ENCODE peak calls at places on chromosomes 3 and 15, in six cellular contexts. I is sigmoid colon, T is ovary, V is A549, C is breast epithelium, X is HCT116. W is an unnamed sample.

GRCh38 chr3:53089511-53089910 is 40.7 kb downstream of the RFT1 start:
- DNase-seq in T (no peak), I (no peak), X (no peak), V (no peak), C (peak; percentile 64), W (peak; percentile 47)

GRCh38 chr3:120469440-120470415 is 18.9 kb upstream of the FSTL1 start:
- DNase-seq in T (no peak), X (peak; percentile 68), I (no peak), V (no peak), C (peak; percentile 64), W (no peak)

GRCh38 chr15:77808077-77808476 is 175.4 kb upstream of the LINGO1 start:
- DNase-seq in V (no peak), I (no peak), T (no peak), C (no peak), X (no peak), W (no peak)

GRCh38 chr3:114411811-114412803 is 118.3 kb downstream of the TIGIT start:
- DNase-seq in V (peak; percentile 7), X (peak; percentile 65), T (peak; percentile 42), C (no peak), I (no peak), W (no peak)

GRCh38 chr3:169052465-169053302 is 610.8 kb downstream of the MECOM start:
- DNase-seq in T (no peak), X (no peak), V (no peak), I (no peak), C (no peak), W (no peak)

GRCh38 chr15:27844018-27844666 is 255.0 kb downstream of the OCA2 start:
- DNase-seq in I (no peak), T (no peak), X (no peak), C (no peak), V (peak; percentile 16), W (no peak)

GRCh38 chr3:113147608-113148306 is 63.6 kb upstream of the BOC start:
- DNase-seq in C (peak; percentile 30), T (peak; percentile 74), X (no peak), V (no peak), I (peak; percentile 85), W (no peak)

GRCh38 chr3:46168583-46168982 is 39.5 kb downstream of the CCR1 start:
- DNase-seq in T (no peak), C (no peak), X (no peak), V (no peak), I (no peak), W (no peak)

GRCh38 chr15:98676586-98677270 is 28.4 kb downstream of the IGF1R start:
- DNase-seq in V (no peak), X (no peak), I (no peak), T (no peak), C (no peak), W (no peak)

GRCh38 chr15:66228807-66229557 is 24.6 kb downstream of the MEGF11 start:
- DNase-seq in V (no peak), X (no peak), I (no peak), C (no peak), T (no peak), W (peak; percentile 50)

GRCh38 chr15:42159381-42160015 is 3.1 kb upstream of the PLA2G4F start:
- DNase-seq in C (no peak), T (no peak), X (no peak), I (no peak), V (no peak), W (no peak)

GRCh38 chr15:90597477-90598052 is 67.8 kb downstream of the CRTC3 start:
- DNase-seq in V (no peak), T (no peak), C (no peak), X (no peak), I (no peak), W (no peak)

GRCh38 chr15:100114100-100114499 is 227.7 kb downstream of the ADAMTS17 start:
- DNase-seq in I (peak; percentile 80), V (no peak), T (peak; percentile 82), X (no peak), C (peak; percentile 57), W (peak; percentile 35)

GRCh38 chr3:14097616-14098391 is 26.9 kb downstream of the CHCHD4 start:
- DNase-seq in C (no peak), V (no peak), X (no peak), T (no peak), I (no peak), W (no peak)

GRCh38 chr15:92820233-92821021 is 79.7 kb upstream of the CHD2 start:
- DNase-seq in V (peak; percentile 97), T (peak; percentile 89), X (peak; percentile 83), C (peak; percentile 89), I (peak; percentile 95), W (peak; percentile 96)
- TF ChIP-seq POLR2A in V (peak; percentile 57), T (peak; percentile 59), X (peak; percentile 79), C (peak; percentile 42), I (peak; percentile 46), W (no peak)

GRCh38 chr3:41683666-41684350 is 278.1 kb downstream of the ULK4 start:
- DNase-seq in T (no peak), I (no peak), V (no peak), X (no peak), C (no peak), W (no peak)

GRCh38 chr3:41682996-41683395 is 278.9 kb downstream of the ULK4 start:
- DNase-seq in V (no peak), X (no peak), T (no peak), C (no peak), I (no peak), W (no peak)

GRCh38 chr3:41688595-41689380 is 273.1 kb downstream of the ULK4 start:
- DNase-seq in C (no peak), T (no peak), I (no peak), X (no peak), V (no peak), W (no peak)

GRCh38 chr3:41681479-41681878 is 280.4 kb downstream of the ULK4 start:
- DNase-seq in C (peak; percentile 51), T (no peak), X (no peak), V (no peak), I (no peak), W (no peak)

DNA sequence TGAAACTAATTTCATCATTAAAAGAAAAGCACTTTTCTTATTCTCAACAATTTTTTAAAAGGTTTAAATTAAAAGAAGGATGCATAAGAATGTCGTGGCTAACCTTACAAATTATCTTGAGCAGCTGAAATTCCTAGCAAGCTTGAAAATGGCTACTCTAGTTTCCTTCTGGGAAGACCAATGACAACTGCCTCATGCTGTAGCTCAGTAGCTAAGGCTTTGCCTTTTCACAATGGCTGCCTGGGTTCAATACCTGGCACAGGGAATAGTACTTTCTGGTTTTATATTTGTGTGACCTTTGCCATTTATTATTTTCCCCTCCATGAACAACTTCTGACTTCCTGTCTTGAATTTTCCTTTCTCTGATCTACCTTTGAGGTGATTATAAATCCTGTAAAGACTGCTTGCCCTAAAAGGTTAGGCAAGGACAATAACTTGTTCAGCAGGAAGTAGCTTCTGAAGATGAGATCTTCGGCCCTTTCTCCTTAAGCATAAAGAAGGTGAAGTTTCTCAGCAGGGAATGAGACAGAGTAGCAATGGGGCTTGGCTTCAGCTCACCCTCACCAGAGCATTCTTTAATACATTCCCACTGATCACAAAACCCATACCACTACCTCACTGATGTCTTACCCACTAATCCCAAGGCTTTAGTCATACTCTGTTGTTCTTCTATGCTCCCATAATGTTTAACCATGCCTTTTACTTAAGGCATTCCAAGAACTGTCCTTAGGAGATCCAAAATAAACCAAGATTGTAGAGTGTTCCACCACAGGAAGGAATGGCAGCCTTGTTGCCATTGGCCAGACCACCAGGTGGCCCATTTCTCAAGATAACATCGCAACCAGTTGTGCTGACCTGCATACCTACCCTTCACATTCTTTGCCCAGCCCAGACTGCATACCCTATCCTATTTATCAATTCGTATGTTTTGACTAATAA is 276.8 kb downstream of the ULK4 start:
- DNase-seq in X (no peak), I (no peak), T (no peak), C (no peak), V (no peak), W (no peak)
- TF ChIP-seq CTCF in X (no peak), I (no peak), T (no peak), C (no peak), V (no peak), W (no peak)

DNA sequence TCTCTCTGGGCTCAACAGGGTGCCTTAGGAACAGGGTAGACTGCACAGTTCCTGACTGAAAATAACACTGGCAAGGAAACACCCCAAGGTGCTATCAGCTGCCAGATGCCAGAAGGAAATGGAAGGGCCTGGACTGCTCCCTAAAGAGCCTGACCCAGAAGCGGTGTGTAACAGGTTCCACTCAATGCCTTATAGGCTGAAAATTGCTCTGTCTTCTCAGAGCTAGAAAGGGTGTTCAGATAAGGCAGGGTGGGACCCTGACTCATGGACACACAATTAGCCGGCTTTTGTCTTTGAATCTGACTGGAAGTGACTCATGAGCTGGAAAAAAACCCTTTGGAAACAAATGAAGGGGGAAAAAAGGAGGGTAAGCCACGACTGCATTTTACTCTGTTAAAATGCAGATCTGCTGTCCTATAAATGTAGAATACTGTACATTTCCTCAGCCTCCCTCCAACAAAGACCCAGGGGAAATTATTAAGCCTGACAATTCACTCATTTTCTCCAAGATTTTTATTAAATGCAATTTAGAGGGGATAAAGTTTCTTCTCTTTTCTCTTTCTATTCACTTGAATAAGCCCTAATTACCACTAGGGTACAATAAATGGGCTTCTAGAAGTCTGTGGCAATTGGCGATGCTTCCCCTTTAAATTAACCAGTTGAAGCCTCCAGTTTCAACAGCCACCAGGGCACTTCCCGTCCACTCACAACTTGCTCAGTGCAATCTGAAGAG is 160.2 kb upstream of the TBL1XR1 start:
- DNase-seq in C (no peak), T (peak; percentile 20), V (peak; percentile 44), I (no peak), X (peak; percentile 97), W (no peak)
- TF ChIP-seq POLR2A in C (no peak), T (no peak), V (no peak), I (no peak), X (peak; percentile 25), W (no peak)

GRCh38 chr3:170483485-170484262 is 65.0 kb downstream of the CLDN11 start:
- DNase-seq in V (peak; percentile 20), X (no peak), I (no peak), C (no peak), T (no peak), W (no peak)
- TF ChIP-seq CTCF in V (no peak), X (peak; percentile 54), I (no peak), C (no peak), T (no peak), W (no peak)

GRCh38 chr3:157093096-157093495 is 66.9 kb downstream of the CCNL1 start:
- DNase-seq in T (no peak), V (no peak), X (no peak), I (no peak), C (no peak), W (no peak)
- TF ChIP-seq POLR2A in T (no peak), V (no peak), X (no peak), I (no peak), C (no peak), W (no peak)

W was measured in spleen.